ENCODE peak calls at places on chromosomes 5 and 9, in eight cellular contexts. L is breast epithelium, D is spleen, W is GM12891, G is stomach, K is prostate gland, J is endothelial cell of umbilical vein, N is transverse colon. P is an unnamed sample.

GRCh38 chr5:32690153-32690552 is 21.0 kb upstream of the NPR3 start:
- DNase-seq in D (no peak), N (no peak), G (no peak), J (no peak), W (no peak), K (no peak), L (no peak), P (no peak)

GRCh38 chr5:32088214-32088613 is 85.9 kb downstream of the GOLPH3 start:
- DNase-seq in K (no peak), L (no peak), D (no peak), G (no peak), W (no peak), J (no peak), N (no peak), P (no peak)

GRCh38 chr5:35442916-35443639 is 174.6 kb upstream of the SPEF2 start:
- DNase-seq in L (no peak), K (no peak), J (no peak), G (no peak), W (no peak), N (no peak), D (no peak), P (no peak)

GRCh38 chr9:104758974-104759373 is 5.0 kb upstream of the NIPSNAP3B start:
- DNase-seq in J (no peak), K (no peak), L (no peak), N (no peak), W (no peak), D (no peak), G (no peak), P (no peak)

GRCh38 chr9:81052846-81053245 is 636.5 kb downstream of the TLE1 start:
- DNase-seq in K (no peak), W (no peak), J (no peak), L (no peak), G (no peak), D (no peak), N (no peak), P (no peak)

GRCh38 chr5:147349241-147349640 is 114.4 kb downstream of the STK32A start:
- DNase-seq in D (no peak), W (no peak), N (no peak), J (no peak), K (no peak), G (no peak), L (no peak), P (no peak)

GRCh38 chr5:157431544-157432200 is 28.3 kb upstream of the NIPAL4 start:
- DNase-seq in D (no peak), K (peak; percentile 33), N (peak; percentile 23), G (no peak), W (no peak), L (no peak), J (peak; percentile 64), P (peak; percentile 30)

GRCh38 chr9:17075146-17075757 is 59.6 kb upstream of the CNTLN start:
- DNase-seq in L (no peak), J (no peak), D (no peak), N (no peak), W (no peak), G (no peak), K (no peak), P (no peak)

GRCh38 chr9:8025532-8025931 is 226.0 kb upstream of the DMAC1 start:
- DNase-seq in K (no peak), G (no peak), L (no peak), N (no peak), W (no peak), D (no peak), J (no peak), P (no peak)

GRCh38 chr5:64635056-64635686 is 55.1 kb upstream of the SHISAL2B start:
- DNase-seq in J (peak; percentile 52), L (no peak), G (no peak), W (no peak), N (no peak), K (no peak), D (no peak), P (no peak)

GRCh38 chr9:134320195-134320885 is 5.9 kb upstream of the RXRA start:
- DNase-seq in L (no peak), G (no peak), W (no peak), J (no peak), N (no peak), D (peak; percentile 74), K (no peak), P (no peak)

GRCh38 chr5:38237681-38238080 is 20.7 kb upstream of the EGFLAM start:
- DNase-seq in W (no peak), K (no peak), D (no peak), G (no peak), L (no peak), N (no peak), J (no peak), P (no peak)

GRCh38 chr9:93244510-93245436 is 60.8 kb downstream of the WNK2 start:
- DNase-seq in D (no peak), J (no peak), K (no peak), W (no peak), L (no peak), G (no peak), N (peak; percentile 42), P (no peak)
- TF ChIP-seq POLR2A in D (no peak), J (no peak), K (no peak), W (no peak), L (no peak), G (no peak), N (no peak), P (no peak)

GRCh38 chr9:125462766-125463384 is 201.2 kb downstream of the GAPVD1 start:
- DNase-seq in K (no peak), N (no peak), J (peak; percentile 16), W (no peak), D (no peak), G (no peak), L (no peak), P (no peak)

GRCh38 chr9:125463926-125464325 is 202.3 kb downstream of the GAPVD1 start:
- DNase-seq in G (no peak), D (no peak), K (no peak), W (no peak), L (no peak), N (no peak), J (no peak), P (no peak)

GRCh38 chr9:125460346-125460745 is 198.7 kb downstream of the GAPVD1 start:
- DNase-seq in J (no peak), W (no peak), G (no peak), D (no peak), L (no peak), K (no peak), N (no peak), P (no peak)

GRCh38 chr9:125461501-125462190 is 200.0 kb downstream of the GAPVD1 start:
- DNase-seq in K (no peak), J (no peak), D (no peak), W (no peak), L (no peak), G (no peak), N (no peak), P (no peak)

GRCh38 chr9:125460883-125461475 is 199.4 kb downstream of the GAPVD1 start:
- DNase-seq in K (no peak), W (no peak), J (no peak), L (no peak), D (no peak), G (no peak), N (peak; percentile 20), P (no peak)
- TF ChIP-seq POLR2AphosphoS5 in K (no peak), W (no peak), J (no peak), L (no peak), D (no peak), G (no peak), N (peak; percentile 15), P (no peak)

GRCh38 chr5:177455036-177455660 is 8.5 kb downstream of the PRR7 start:
- DNase-seq in N (peak; percentile 93), D (peak; percentile 98), L (no peak), W (peak; percentile 87), K (peak; percentile 71), G (peak; percentile 90), J (peak; percentile 75), P (peak; percentile 90)

GRCh38 chr5:177452688-177453638 is 6.3 kb downstream of the PRR7 start:
- DNase-seq in W (no peak), D (peak; percentile 79), N (no peak), G (no peak), L (no peak), J (peak; percentile 73), K (no peak), P (no peak)

GRCh38 chr5:177455661-177456590 is 9.3 kb downstream of the PRR7 start:
- DNase-seq in N (peak; percentile 97), D (peak; percentile 98), L (peak; percentile 92), K (peak; percentile 91), W (peak; percentile 96), J (peak; percentile 84), G (peak; percentile 96), P (peak; percentile 95)

GRCh38 chr5:177453852-177454396 is 7.3 kb downstream of the PRR7 start:
- DNase-seq in J (no peak), L (no peak), N (peak; percentile 38), G (no peak), K (no peak), W (no peak), D (no peak), P (no peak)

DNA sequence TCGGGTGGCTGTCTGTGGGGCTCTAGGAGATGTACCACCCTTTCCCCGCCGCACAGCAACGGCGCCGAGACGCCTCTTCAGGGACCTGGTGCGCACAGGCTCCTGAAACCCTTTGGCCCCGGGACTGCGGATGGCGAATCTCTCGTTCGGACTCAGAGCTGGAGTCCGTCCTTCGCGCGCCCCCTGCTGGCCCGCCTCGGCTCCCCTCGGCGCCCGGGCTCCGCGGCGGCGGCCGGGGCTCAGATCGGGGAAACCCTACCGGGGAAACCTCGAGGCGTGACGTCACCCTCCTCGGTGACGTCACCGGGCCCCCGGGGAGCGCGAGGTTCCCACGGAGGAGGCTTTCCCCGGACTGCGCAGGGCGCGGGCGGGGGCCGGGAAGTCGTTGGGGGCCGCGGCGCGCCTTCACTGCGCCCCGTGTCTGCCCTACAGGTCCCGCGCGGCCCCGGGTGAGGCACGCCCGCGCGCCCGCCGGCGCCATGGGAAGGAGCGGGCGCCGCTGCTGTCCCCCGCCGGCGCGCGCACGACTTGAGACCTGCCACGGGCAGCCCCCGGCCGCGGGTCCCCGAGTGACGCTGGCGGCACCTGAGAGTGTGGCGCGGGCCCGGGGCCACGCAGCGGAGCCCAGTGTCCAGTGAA is 7.9 kb downstream of the PRR7 start:
- DNase-seq in G (peak; percentile 96), J (peak; percentile 92), W (peak; percentile 99), K (peak; percentile 90), L (peak; percentile 93), N (peak; percentile 96), D (peak; percentile 99), P (peak; percentile 100)
- TF ChIP-seq POLR2A in G (no peak), J (peak; percentile 59), W (no peak), K (no peak), L (no peak), N (no peak), D (no peak), P (no peak)

GRCh38 chr5:95988094-95988493 is 26.4 kb upstream of the ELL2 start:
- DNase-seq in J (no peak), L (no peak), N (no peak), D (no peak), W (no peak), G (no peak), K (no peak), P (no peak)

GRCh38 chr5:95986001-95986400 is 24.4 kb upstream of the ELL2 start:
- DNase-seq in G (no peak), L (no peak), J (no peak), D (no peak), K (no peak), N (no peak), W (no peak), P (no peak)

GRCh38 chr5:95985249-95985648 is 23.6 kb upstream of the ELL2 start:
- DNase-seq in J (no peak), G (no peak), D (no peak), L (no peak), W (no peak), N (no peak), K (no peak), P (no peak)

GRCh38 chr5:95988877-95989276 is 27.2 kb upstream of the ELL2 start:
- DNase-seq in N (no peak), K (no peak), D (no peak), G (no peak), J (no peak), L (no peak), W (no peak), P (no peak)

GRCh38 chr5:95986937-95987520 is 25.4 kb upstream of the ELL2 start:
- DNase-seq in G (no peak), J (no peak), W (no peak), K (no peak), L (no peak), D (no peak), N (no peak), P (no peak)
- TF ChIP-seq POLR2AphosphoS5 in G (no peak), J (no peak), W (no peak), K (no peak), L (no peak), D (no peak), N (no peak), P (no peak)

P was measured in GM12892.